ENCODE peak calls at places on chromosome 5, in seven cellular contexts. Z is tibial artery; K is spleen; W is lower lobe of right lung; S is testis; H is CD4-positive, alpha-beta T cell; O is CD4-positive, alpha-beta memory T cell. J is an unnamed sample.
A peak's percentile ranks its signal among the peaks of the same experiment; 100 is the strongest.

GRCh38 chr5:157068339-157068738 is 9.4 kb upstream of the HAVCR1 start:
- DNase-seq in Z (no peak), K (no peak), W (no peak), S (no peak), H (no peak), O (no peak), J (no peak)

GRCh38 chr5:98458004-98458403 is 315.5 kb upstream of the RGMB start:
- DNase-seq in Z (no peak), K (no peak), W (no peak), S (no peak), H (no peak), O (no peak), J (no peak)

GRCh38 chr5:120610145-120610544 is 146.0 kb downstream of the PRR16 start:
- DNase-seq in Z (no peak), K (no peak), W (no peak), S (no peak), H (no peak), O (no peak), J (no peak)

GRCh38 chr5:169173372-169173771 is 127.6 kb downstream of the SLIT3 start:
- DNase-seq in Z (no peak), K (no peak), W (no peak), S (no peak), H (no peak), O (no peak), J (no peak)

GRCh38 chr5:112200132-112200531 is 218.9 kb downstream of the EPB41L4A start:
- DNase-seq in Z (no peak), K (no peak), W (no peak), S (no peak), H (no peak), O (no peak), J (no peak)

GRCh38 chr5:95631991-95632675 is 12.2 kb downstream of the GPR150 start:
- DNase-seq in Z (no peak), K (no peak), W (no peak), S (no peak), H (peak; percentile 55), O (peak; percentile 92), J (peak; percentile 13)

GRCh38 chr5:116563909-116564308 is 10.7 kb downstream of the SEMA6A start:
- DNase-seq in Z (no peak), K (no peak), W (no peak), S (no peak), H (no peak), O (no peak), J (no peak)

GRCh38 chr5:10021248-10021647 is 228.4 kb downstream of the ATPSCKMT start:
- DNase-seq in Z (no peak), K (no peak), W (no peak), S (no peak), H (no peak), O (no peak), J (no peak)

GRCh38 chr5:96651948-96652753 is 10.0 kb upstream of the CAST start:
- DNase-seq in Z (no peak), K (no peak), W (no peak), S (no peak), H (no peak), O (no peak), J (no peak)

GRCh38 chr5:75611324-75612210 is at the start of gene ANKDD1B:
- DNase-seq in Z (peak; percentile 26), K (peak; percentile 78), W (peak; percentile 65), S (peak; percentile 38), H (no peak), O (no peak), J (peak; percentile 34)

GRCh38 chr5:31362931-31363568 is 168.8 kb downstream of the DROSHA start:
- DNase-seq in Z (no peak), K (no peak), W (no peak), S (no peak), H (no peak), O (no peak), J (no peak)

GRCh38 chr5:154198611-154199230 is 8.2 kb downstream of the GALNT10 start:
- DNase-seq in Z (no peak), K (no peak), W (no peak), S (no peak), H (no peak), O (no peak), J (no peak)

GRCh38 chr5:150271296-150271692 is 18.3 kb downstream of the CAMK2A start:
- DNase-seq in Z (no peak), K (no peak), W (no peak), S (no peak), H (no peak), O (no peak), J (no peak)

GRCh38 chr5:14090290-14090689 is 52.9 kb upstream of the TRIO start:
- DNase-seq in Z (no peak), K (no peak), W (no peak), S (no peak), H (no peak), O (no peak), J (no peak)

GRCh38 chr5:68033029-68033428 is 182.5 kb upstream of the PIK3R1 start:
- DNase-seq in Z (no peak), K (no peak), W (no peak), S (no peak), H (no peak), O (no peak), J (no peak)

GRCh38 chr5:179793470-179794139 is at the start of gene LTC4S:
- DNase-seq in Z (peak; percentile 91), K (peak; percentile 93), W (peak; percentile 83), S (peak; percentile 85), H (peak; percentile 38), O (peak; percentile 82), J (peak; percentile 65)

GRCh38 chr5:179794171-179794570 is 385 bp downstream of the LTC4S start:
- DNase-seq in Z (no peak), K (no peak), W (no peak), S (no peak), H (no peak), O (no peak), J (no peak)

GRCh38 chr5:179791881-179792611 is 1.7 kb upstream of the LTC4S start:
- DNase-seq in Z (no peak), K (peak; percentile 79), W (peak; percentile 51), S (no peak), H (no peak), O (no peak), J (no peak)

GRCh38 chr5:179794575-179794974 is 789 bp downstream of the LTC4S start:
- DNase-seq in Z (no peak), K (peak; percentile 79), W (no peak), S (no peak), H (no peak), O (no peak), J (no peak)

DNA sequence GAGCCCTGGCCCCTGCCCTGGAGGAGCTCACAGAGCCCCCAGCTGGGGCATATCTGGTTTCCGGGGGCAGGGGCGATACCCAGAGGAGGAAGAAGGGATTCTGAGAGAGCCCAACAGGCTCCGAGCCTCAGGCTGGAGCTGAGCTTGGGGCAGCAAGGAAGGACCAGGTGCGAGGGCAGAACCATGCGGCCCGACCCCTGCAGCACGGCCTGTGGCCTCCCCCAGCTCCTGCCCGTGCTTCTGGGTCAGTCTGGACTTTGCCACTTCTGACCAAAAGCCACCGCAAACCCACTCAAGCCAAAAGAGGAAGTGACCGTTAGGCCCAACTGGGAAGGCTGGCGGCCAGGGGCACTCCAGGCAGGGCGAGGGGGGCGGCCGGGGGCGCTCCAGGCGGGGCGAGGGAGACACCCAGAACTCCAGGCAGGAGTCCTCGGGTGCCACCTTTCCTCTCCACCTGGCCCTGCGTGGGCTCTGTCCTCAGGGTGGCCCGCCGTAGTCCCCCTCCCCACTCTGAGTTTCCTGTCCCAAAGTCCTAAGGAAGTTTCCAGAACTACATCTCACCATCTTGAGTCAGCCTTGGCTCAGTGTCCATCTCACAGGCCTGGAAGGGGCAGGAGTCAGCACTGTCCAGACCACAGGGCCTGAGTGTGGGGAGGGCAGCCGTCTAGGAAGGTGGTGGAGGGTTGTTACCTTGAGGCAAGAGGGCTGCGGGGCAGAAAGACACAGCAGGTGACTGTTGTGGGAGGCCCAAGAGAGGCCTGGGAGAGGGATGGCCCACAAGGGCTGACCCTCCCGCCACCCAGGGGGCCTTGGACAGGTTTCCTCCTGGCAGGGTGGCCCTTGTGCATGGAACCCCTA is 945 bp upstream of the LTC4S start:
- DNase-seq in Z (no peak), K (peak; percentile 83), W (peak; percentile 65), S (no peak), H (no peak), O (no peak), J (no peak)
- H3K27ac ChIP-seq in Z (peak overlapping the region; percentile 48), K (peak overlapping the region; percentile 87), W (peak overlapping the region; percentile 80), S (peak overlapping the region; percentile 54), H (no peak overlapping the region), O (peak overlapping the region; percentile 15), J (peak overlapping the region; percentile 47)

GRCh38 chr5:133244242-133244641 is 192.4 kb downstream of the HSPA4 start:
- DNase-seq in Z (no peak), K (peak; percentile 61), W (peak; percentile 19), S (no peak), H (no peak), O (no peak), J (no peak)

GRCh38 chr5:133241179-133241728 is 189.4 kb downstream of the HSPA4 start:
- DNase-seq in Z (no peak), K (peak; percentile 53), W (no peak), S (no peak), H (no peak), O (no peak), J (no peak)

GRCh38 chr5:133245191-133246052 is 193.6 kb downstream of the HSPA4 start:
- DNase-seq in Z (no peak), K (peak; percentile 40), W (peak; percentile 21), S (no peak), H (no peak), O (no peak), J (no peak)

GRCh38 chr5:133242221-133242835 is 190.5 kb downstream of the HSPA4 start:
- DNase-seq in Z (no peak), K (peak; percentile 16), W (no peak), S (no peak), H (no peak), O (no peak), J (no peak)

GRCh38 chr5:133243196-133243595 is 191.4 kb downstream of the HSPA4 start:
- DNase-seq in Z (no peak), K (no peak), W (no peak), S (no peak), H (no peak), O (no peak), J (no peak)
- H3K27ac ChIP-seq in Z (no peak overlapping the region), K (no peak overlapping the region), W (no peak overlapping the region), S (no peak overlapping the region), H (no peak overlapping the region), O (no peak overlapping the region), J (no peak overlapping the region)

GRCh38 chr5:135571210-135571609 is 7.6 kb downstream of the CXCL14 start:
- DNase-seq in Z (no peak), K (peak; percentile 56), W (no peak), S (no peak), H (no peak), O (no peak), J (no peak)
- H3K27ac ChIP-seq in Z (no peak overlapping the region), K (no peak overlapping the region), W (no peak overlapping the region), S (no peak overlapping the region), H (no peak overlapping the region), O (no peak overlapping the region), J (peak overlapping the region; percentile 2)

GRCh38 chr5:124297826-124298225 is 448.6 kb downstream of the ZNF608 start:
- DNase-seq in Z (no peak), K (no peak), W (no peak), S (no peak), H (no peak), O (no peak), J (no peak)

GRCh38 chr5:124301222-124301621 is 445.2 kb downstream of the ZNF608 start:
- DNase-seq in Z (no peak), K (no peak), W (no peak), S (no peak), H (no peak), O (no peak), J (no peak)

GRCh38 chr5:124301850-124302249 is 444.6 kb downstream of the ZNF608 start:
- DNase-seq in Z (no peak), K (no peak), W (no peak), S (no peak), H (no peak), O (no peak), J (no peak)

GRCh38 chr5:124302504-124302903 is 443.9 kb downstream of the ZNF608 start:
- DNase-seq in Z (no peak), K (no peak), W (no peak), S (no peak), H (no peak), O (no peak), J (no peak)
- H3K27ac ChIP-seq in Z (no peak overlapping the region), K (no peak overlapping the region), W (no peak overlapping the region), S (no peak overlapping the region), H (no peak overlapping the region), O (no peak overlapping the region), J (peak overlapping the region; percentile 45)

J was measured in transverse colon.